ENCODE peak calls at places on chromosome 13, in six cellular contexts. D is mucosa of descending colon, U is bronchial epithelial cell, Z is astrocyte of the cerebellum, V is tibial nerve, P is GM12865. I is an unnamed sample.

GRCh38 chr13:49540552-49540951 is 44.8 kb downstream of the PHF11 start:
- DNase-seq in V (no peak), P (peak), Z (peak), U (no peak), D (no peak), I (no peak)

GRCh38 chr13:75581874-75582640 is 32.5 kb downstream of the UCHL3 start:
- DNase-seq in U (no peak), D (no peak), Z (no peak), P (no peak), V (no peak), I (no peak)

GRCh38 chr13:39484506-39485313 is 118.3 kb downstream of the LHFPL6 start:
- DNase-seq in P (no peak), V (no peak), D (no peak), Z (peak), U (peak), I (no peak)

GRCh38 chr13:32445461-32445860 is 17.5 kb upstream of the N4BP2L1 start:
- DNase-seq in Z (no peak), V (no peak), D (no peak), P (no peak), U (no peak), I (no peak)

GRCh38 chr13:20354722-20355121 is 122.6 kb upstream of the GJB6 start:
- DNase-seq in U (no peak), Z (no peak), P (no peak), D (no peak), V (no peak), I (no peak)

GRCh38 chr13:113629814-113630213 is 28.2 kb downstream of the ATP4B start:
- DNase-seq in V (no peak), D (no peak), U (no peak), P (no peak), Z (no peak), I (no peak)

GRCh38 chr13:23993439-23993980 is 96.2 kb upstream of the C1QTNF9B start:
- DNase-seq in U (no peak), Z (peak), D (no peak), V (no peak), P (peak), I (no peak)

GRCh38 chr13:63625869-63626268 is 2210.2 kb upstream of the PCDH20 start:
- DNase-seq in P (no peak), Z (no peak), D (no peak), V (no peak), U (peak), I (no peak)

GRCh38 chr13:91381371-91381770 is 17.1 kb upstream of the GPC5 start:
- DNase-seq in P (peak), D (no peak), Z (peak), V (no peak), U (peak), I (no peak)

GRCh38 chr13:112741185-112741755 is 51.4 kb downstream of the ATP11A start:
- DNase-seq in U (no peak), Z (no peak), V (no peak), P (no peak), D (peak), I (no peak)

GRCh38 chr13:33353210-33353609 is 67.7 kb upstream of the STARD13 start:
- DNase-seq in U (no peak), P (peak), V (peak), D (peak), Z (no peak), I (no peak)

GRCh38 chr13:30486230-30487074 is 20.7 kb upstream of the HMGB1 start:
- DNase-seq in V (no peak), Z (no peak), D (no peak), U (peak), P (no peak), I (no peak)

GRCh38 chr13:108985166-108985565 is 355.8 kb downstream of the MYO16 start:
- DNase-seq in U (no peak), P (no peak), V (no peak), D (no peak), Z (no peak), I (no peak)
- H3K4me3 ChIP-seq in U (no peak), P (no peak), V (no peak), D (no peak), Z (no peak), I (no peak)

GRCh38 chr13:96091932-96092253 is 2.0 kb downstream of the HS6ST3 start:
- DNase-seq in D (no peak), V (no peak), Z (no peak), U (no peak), P (no peak), I (no peak)

GRCh38 chr13:96090240-96091101 is 564 bp downstream of the HS6ST3 start:
- DNase-seq in U (no peak), D (no peak), Z (no peak), V (no peak), P (peak), I (no peak)

GRCh38 chr13:96093296-96094006 is 3.5 kb downstream of the HS6ST3 start:
- DNase-seq in Z (no peak), V (no peak), U (peak), P (no peak), D (no peak), I (no peak)

GRCh38 chr13:96089749-96090239 is at the start of gene HS6ST3:
- DNase-seq in D (peak), V (no peak), P (peak), Z (no peak), U (peak), I (no peak)

GRCh38 chr13:96091164-96091931 is 1.4 kb downstream of the HS6ST3 start:
- DNase-seq in P (peak), Z (no peak), U (no peak), V (no peak), D (peak), I (no peak)
- H3K4me3 ChIP-seq in P (no peak), Z (peak), U (no peak), V (peak), D (no peak), I (no peak)

DNA sequence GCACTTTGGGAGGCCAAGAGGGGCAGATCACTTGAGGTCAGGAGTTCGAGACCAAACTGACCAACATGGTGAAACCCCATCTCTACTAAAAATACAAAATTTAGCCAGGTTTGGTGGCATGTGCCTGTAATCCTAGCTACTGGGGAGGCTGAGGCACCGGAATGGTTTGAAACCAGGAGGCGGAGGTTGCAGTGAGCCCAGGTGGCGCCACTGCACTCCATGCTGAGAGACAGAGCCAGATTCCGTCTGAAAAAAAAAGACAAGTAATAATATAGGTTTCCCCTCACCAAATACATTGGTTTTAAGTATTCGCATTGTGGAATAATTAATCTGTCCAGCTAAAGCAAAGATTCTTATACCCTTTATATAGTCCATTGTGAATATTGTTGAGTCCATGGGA is 1544.6 kb downstream of the OLFM4 start:
- DNase-seq in Z (no peak), P (no peak), V (no peak), U (no peak), D (no peak), I (no peak)
- H3K4me3 ChIP-seq in Z (no peak), P (no peak), V (no peak), U (no peak), D (no peak), I (no peak)

DNA sequence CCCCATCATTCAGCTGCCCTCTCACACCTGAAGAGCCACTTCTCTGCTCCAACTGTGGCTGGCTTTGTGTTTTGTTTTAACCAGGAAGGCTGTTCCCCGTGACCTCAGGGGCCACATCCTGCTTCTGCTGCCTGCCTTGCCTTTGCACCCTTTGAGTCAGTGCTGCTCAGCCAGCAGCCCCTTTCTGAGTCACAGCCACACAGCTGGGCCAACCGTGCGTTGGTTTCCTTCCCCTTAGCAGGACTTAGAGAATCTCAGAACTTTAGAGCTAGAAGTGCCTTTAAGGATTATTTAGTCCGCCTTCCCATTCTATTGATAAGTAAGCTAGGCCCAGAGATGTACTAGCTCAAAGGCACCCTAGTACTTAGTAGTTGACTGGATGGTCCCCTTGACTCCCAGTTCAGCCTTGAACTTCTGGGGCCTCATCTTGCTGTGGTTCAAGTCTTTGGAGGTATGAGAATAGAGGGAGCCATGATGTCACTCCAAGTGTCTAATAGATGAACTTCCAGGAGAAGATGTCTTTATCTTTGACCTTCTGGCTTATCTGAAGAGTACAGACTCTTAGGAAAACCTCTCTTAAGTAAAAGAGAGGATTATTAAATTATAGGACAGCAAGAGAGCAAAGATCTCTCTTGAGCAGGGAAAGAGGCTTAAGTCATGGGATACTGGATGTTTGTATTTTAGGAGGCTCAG is 8.0 kb downstream of the RGCC start:
- DNase-seq in V (no peak), D (peak), Z (peak), U (peak), P (peak), I (peak)
- H3K4me3 ChIP-seq in V (no peak), D (no peak), Z (no peak), U (no peak), P (no peak), I (peak)

DNA sequence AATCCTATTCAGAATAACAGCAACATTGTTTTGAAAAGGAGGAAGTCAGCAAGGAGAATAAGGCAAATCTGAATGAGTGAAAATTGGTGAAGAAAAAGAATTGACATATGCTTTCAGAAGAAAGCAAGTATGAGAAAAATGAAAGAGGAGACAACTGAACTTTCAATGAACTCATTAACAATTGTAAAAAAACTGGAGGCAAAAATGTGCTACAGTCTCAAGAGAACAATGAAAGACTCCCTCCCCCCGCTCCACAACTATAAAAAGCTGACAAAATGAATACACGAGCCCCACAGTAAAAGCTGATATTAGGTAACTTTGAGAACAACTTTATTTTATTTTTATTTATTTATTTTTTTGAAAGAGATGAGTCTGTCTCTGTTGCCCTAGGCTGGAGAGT is 373.1 kb downstream of the DIAPH3 start:
- DNase-seq in P (no peak), Z (peak), D (no peak), V (no peak), U (no peak), I (no peak)
- H3K4me3 ChIP-seq in P (no peak), Z (no peak), D (no peak), V (no peak), U (no peak), I (no peak)

DNA sequence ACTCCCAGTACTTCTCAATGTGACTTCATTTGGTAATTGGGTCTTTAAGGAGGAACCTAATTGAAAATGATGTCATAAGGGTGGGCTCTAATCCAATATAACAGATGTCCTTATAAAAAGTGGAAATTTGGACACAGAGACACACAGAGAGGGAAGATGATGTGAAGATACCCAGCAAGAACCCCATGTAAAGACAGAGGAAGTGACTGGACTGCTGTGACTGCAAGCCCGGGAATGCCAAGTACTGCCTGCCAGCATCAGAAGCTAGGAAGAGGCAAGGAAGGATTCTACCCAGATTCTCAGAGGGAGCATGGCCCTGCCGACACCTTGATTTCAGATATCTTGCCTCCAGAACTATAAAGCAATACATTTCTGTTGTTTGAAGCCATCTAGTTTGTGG is 239.3 kb downstream of the KCTD12 start:
- DNase-seq in D (no peak), U (no peak), Z (no peak), V (no peak), P (no peak), I (no peak)
- H3K4me3 ChIP-seq in D (no peak), U (no peak), Z (no peak), V (no peak), P (no peak), I (no peak)

GRCh38 chr13:111479412-111479811 is 159.0 kb downstream of the TEX29 start:
- DNase-seq in Z (no peak), U (no peak), D (no peak), V (no peak), P (no peak), I (no peak)
- H3K4me3 ChIP-seq in Z (no peak), U (no peak), D (no peak), V (no peak), P (no peak), I (no peak)

DNA sequence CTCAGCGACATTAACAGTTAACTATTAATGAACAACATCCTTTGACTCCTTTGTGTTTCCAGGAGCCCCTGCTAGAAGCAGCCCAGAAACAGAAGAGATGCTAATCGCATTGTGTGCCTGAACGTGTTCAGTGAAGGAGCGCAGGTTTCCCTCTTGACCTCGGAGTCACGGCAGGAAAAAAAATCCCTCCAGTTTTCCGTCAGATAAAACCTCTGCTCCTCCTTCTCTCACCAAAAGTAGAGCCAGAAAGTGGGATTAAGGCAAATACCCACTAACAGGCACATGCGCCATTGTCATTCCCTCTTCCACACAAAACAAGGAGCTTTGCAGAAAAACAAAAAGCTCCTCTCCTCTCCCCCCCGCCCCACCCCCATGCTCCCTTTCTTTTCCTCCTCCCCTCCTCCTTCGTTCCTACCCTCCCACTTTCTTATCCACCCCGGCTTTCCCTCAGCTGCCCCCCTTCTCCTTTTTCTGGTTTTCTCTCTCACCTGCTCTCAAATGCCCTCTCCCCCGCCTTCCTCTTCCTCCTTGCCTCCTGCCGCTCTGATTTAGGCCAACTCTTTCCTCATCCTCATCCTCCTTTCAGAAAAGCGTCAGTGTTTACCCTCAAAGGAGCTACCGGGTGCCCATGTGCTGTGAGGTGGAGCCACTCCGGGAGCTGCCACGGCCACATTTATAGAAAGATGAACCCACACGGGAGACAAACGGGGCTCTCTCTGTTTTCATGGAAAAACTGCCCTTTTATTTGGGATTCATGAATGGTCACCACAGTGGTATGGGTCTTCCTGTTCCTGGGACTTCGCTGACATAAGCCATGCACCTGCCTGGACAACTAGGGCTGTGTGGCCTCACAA is 224.5 kb downstream of the ZIC5 start:
- DNase-seq in Z (no peak), P (no peak), D (no peak), V (no peak), U (no peak), I (no peak)
- H3K4me3 ChIP-seq in Z (no peak), P (no peak), D (no peak), V (no peak), U (no peak), I (no peak)

I was measured in Jurkat, Clone E6-1.